ENCODE peak calls at places on chromosomes 1 and 21, in four cellular contexts. One of them, this sample, is unnamed.

GRCh38 chr1:71521655-71522264 is 440.9 kb upstream of the ZRANB2 start:
- DNase-seq in CD4-positive, CD25-positive, alpha-beta regulatory T cell: no peak
- DNase-seq in lower leg skin: no peak
- DNase-seq in ascending aorta: no peak
- DNase-seq in this sample: no peak

GRCh38 chr1:66281808-66282207 is 252.1 kb upstream of the SGIP1 start:
- DNase-seq in CD4-positive, CD25-positive, alpha-beta regulatory T cell: no peak
- DNase-seq in lower leg skin: no peak
- DNase-seq in ascending aorta: no peak
- DNase-seq in this sample: no peak

GRCh38 chr1:178632619-178633018 is 92.4 kb upstream of the RALGPS2 start:
- DNase-seq in CD4-positive, CD25-positive, alpha-beta regulatory T cell: no peak
- DNase-seq in lower leg skin: no peak
- DNase-seq in ascending aorta: no peak
- DNase-seq in this sample: no peak

GRCh38 chr21:41482321-41482720 is 25.6 kb downstream of the TMPRSS2 start:
- DNase-seq in CD4-positive, CD25-positive, alpha-beta regulatory T cell: no peak
- DNase-seq in lower leg skin: no peak
- DNase-seq in ascending aorta: no peak
- DNase-seq in this sample: no peak

GRCh38 chr21:33299181-33299752 is 25.5 kb upstream of the IFNAR1 start:
- DNase-seq in CD4-positive, CD25-positive, alpha-beta regulatory T cell: peak; percentile 36
- DNase-seq in lower leg skin: no peak
- DNase-seq in ascending aorta: no peak
- DNase-seq in this sample: no peak

GRCh38 chr1:206111528-206111927 is 5.7 kb downstream of the AVPR1B start:
- DNase-seq in CD4-positive, CD25-positive, alpha-beta regulatory T cell: no peak
- DNase-seq in lower leg skin: no peak
- DNase-seq in ascending aorta: no peak
- DNase-seq in this sample: no peak

GRCh38 chr1:97826820-97827219 is 94.0 kb downstream of the DPYD start:
- DNase-seq in CD4-positive, CD25-positive, alpha-beta regulatory T cell: no peak
- DNase-seq in lower leg skin: no peak
- DNase-seq in ascending aorta: no peak
- DNase-seq in this sample: no peak

GRCh38 chr1:74946389-74946788 is 187.8 kb upstream of the LHX8 start:
- DNase-seq in CD4-positive, CD25-positive, alpha-beta regulatory T cell: no peak
- DNase-seq in lower leg skin: no peak
- DNase-seq in ascending aorta: no peak
- DNase-seq in this sample: no peak

GRCh38 chr1:99672500-99673213 is 26.7 kb downstream of the PALMD start:
- DNase-seq in CD4-positive, CD25-positive, alpha-beta regulatory T cell: no peak
- DNase-seq in lower leg skin: no peak
- DNase-seq in ascending aorta: no peak
- DNase-seq in this sample: no peak

GRCh38 chr1:213127074-213127473 is 76.0 kb downstream of the RPS6KC1 start:
- DNase-seq in CD4-positive, CD25-positive, alpha-beta regulatory T cell: no peak
- DNase-seq in lower leg skin: no peak
- DNase-seq in ascending aorta: no peak
- DNase-seq in this sample: no peak

GRCh38 chr1:201544710-201545109 is 5.8 kb downstream of the NAV1 start:
- DNase-seq in CD4-positive, CD25-positive, alpha-beta regulatory T cell: no peak
- DNase-seq in lower leg skin: no peak
- DNase-seq in ascending aorta: no peak
- DNase-seq in this sample: no peak

GRCh38 chr21:15333943-15334342 is 269.1 kb upstream of the NRIP1 start:
- DNase-seq in CD4-positive, CD25-positive, alpha-beta regulatory T cell: no peak
- DNase-seq in lower leg skin: no peak
- DNase-seq in ascending aorta: no peak
- DNase-seq in this sample: no peak

GRCh38 chr1:97668945-97669344 is 251.9 kb downstream of the DPYD start:
- DNase-seq in CD4-positive, CD25-positive, alpha-beta regulatory T cell: no peak
- DNase-seq in lower leg skin: no peak
- DNase-seq in ascending aorta: no peak
- DNase-seq in this sample: no peak

GRCh38 chr1:221669441-221669840 is 72.4 kb downstream of the DUSP10 start:
- DNase-seq in CD4-positive, CD25-positive, alpha-beta regulatory T cell: no peak
- DNase-seq in lower leg skin: no peak
- DNase-seq in ascending aorta: no peak
- DNase-seq in this sample: no peak

GRCh38 chr21:35617491-35617890 is 442.8 kb downstream of the SETD4 start:
- DNase-seq in CD4-positive, CD25-positive, alpha-beta regulatory T cell: no peak
- DNase-seq in lower leg skin: no peak
- DNase-seq in ascending aorta: no peak
- DNase-seq in this sample: no peak

GRCh38 chr1:217026506-217026905 is 303.3 kb upstream of the ESRRG start:
- DNase-seq in CD4-positive, CD25-positive, alpha-beta regulatory T cell: no peak
- DNase-seq in lower leg skin: no peak
- DNase-seq in ascending aorta: no peak
- DNase-seq in this sample: no peak

GRCh38 chr1:53580739-53581475 is 121.7 kb downstream of the DMRTB1 start:
- DNase-seq in CD4-positive, CD25-positive, alpha-beta regulatory T cell: no peak
- DNase-seq in lower leg skin: peak; percentile 61
- DNase-seq in ascending aorta: no peak
- DNase-seq in this sample: no peak

GRCh38 chr21:46001821-46002681 is 20.5 kb downstream of the COL6A1 start:
- DNase-seq in CD4-positive, CD25-positive, alpha-beta regulatory T cell: no peak
- DNase-seq in lower leg skin: peak; percentile 85
- DNase-seq in ascending aorta: no peak
- DNase-seq in this sample: peak; percentile 14

GRCh38 chr1:31788825-31789256 is 24.7 kb upstream of the ADGRB2 start:
- DNase-seq in CD4-positive, CD25-positive, alpha-beta regulatory T cell: no peak
- DNase-seq in lower leg skin: no peak
- DNase-seq in ascending aorta: no peak
- DNase-seq in this sample: no peak

GRCh38 chr1:48061162-48062136 is 64.3 kb upstream of the TRABD2B start:
- DNase-seq in CD4-positive, CD25-positive, alpha-beta regulatory T cell: no peak
- DNase-seq in lower leg skin: no peak
- DNase-seq in ascending aorta: no peak
- DNase-seq in this sample: peak; percentile 36

GRCh38 chr1:225871374-225872074 is 10.7 kb downstream of the TMEM63A start:
- DNase-seq in CD4-positive, CD25-positive, alpha-beta regulatory T cell: no peak
- DNase-seq in lower leg skin: no peak
- DNase-seq in ascending aorta: no peak
- DNase-seq in this sample: no peak

GRCh38 chr1:61269648-61270047 is 187.3 kb downstream of the NFIA start:
- DNase-seq in CD4-positive, CD25-positive, alpha-beta regulatory T cell: no peak
- DNase-seq in lower leg skin: no peak
- DNase-seq in ascending aorta: no peak
- DNase-seq in this sample: no peak

GRCh38 chr1:47558601-47559593 is 121.1 kb downstream of the FOXD2 start:
- DNase-seq in CD4-positive, CD25-positive, alpha-beta regulatory T cell: no peak
- DNase-seq in lower leg skin: no peak
- DNase-seq in ascending aorta: no peak
- DNase-seq in this sample: no peak

GRCh38 chr21:35046880-35047229 is 2.2 kb downstream of the RUNX1 start:
- DNase-seq in CD4-positive, CD25-positive, alpha-beta regulatory T cell: no peak
- DNase-seq in lower leg skin: peak; percentile 85
- DNase-seq in ascending aorta: no peak
- DNase-seq in this sample: no peak

GRCh38 chr21:27646691-27647090 is 679.8 kb upstream of the ADAMTS5 start:
- DNase-seq in CD4-positive, CD25-positive, alpha-beta regulatory T cell: no peak
- DNase-seq in lower leg skin: no peak
- DNase-seq in ascending aorta: no peak
- DNase-seq in this sample: no peak

GRCh38 chr1:175679931-175680652 is 63.3 kb downstream of the TNR start:
- DNase-seq in CD4-positive, CD25-positive, alpha-beta regulatory T cell: no peak
- DNase-seq in lower leg skin: peak; percentile 50
- DNase-seq in ascending aorta: no peak
- DNase-seq in this sample: no peak

GRCh38 chr1:98702976-98703375 is 41.5 kb downstream of the SNX7 start:
- DNase-seq in CD4-positive, CD25-positive, alpha-beta regulatory T cell: no peak
- DNase-seq in lower leg skin: no peak
- DNase-seq in ascending aorta: no peak
- DNase-seq in this sample: no peak

GRCh38 chr1:222754386-222755139 is 17.6 kb downstream of the FAM177B start:
- DNase-seq in CD4-positive, CD25-positive, alpha-beta regulatory T cell: no peak
- DNase-seq in lower leg skin: peak; percentile 94
- DNase-seq in ascending aorta: peak; percentile 53
- DNase-seq in this sample: peak; percentile 42

GRCh38 chr1:168488153-168488552 is 55.6 kb downstream of the XCL2 start:
- DNase-seq in CD4-positive, CD25-positive, alpha-beta regulatory T cell: no peak
- DNase-seq in lower leg skin: no peak
- DNase-seq in ascending aorta: no peak
- DNase-seq in this sample: peak; percentile 38

GRCh38 chr1:119674110-119674509 is 26.0 kb upstream of the ZNF697 start:
- DNase-seq in CD4-positive, CD25-positive, alpha-beta regulatory T cell: no peak
- DNase-seq in lower leg skin: no peak
- DNase-seq in ascending aorta: no peak
- DNase-seq in this sample: no peak

GRCh38 chr1:116673935-116674630 is 6.5 kb upstream of the IGSF3 start:
- DNase-seq in CD4-positive, CD25-positive, alpha-beta regulatory T cell: no peak
- DNase-seq in lower leg skin: no peak
- DNase-seq in ascending aorta: no peak
- DNase-seq in this sample: no peak

GRCh38 chr21:41483415-41483814 is 24.5 kb downstream of the TMPRSS2 start:
- DNase-seq in CD4-positive, CD25-positive, alpha-beta regulatory T cell: no peak
- DNase-seq in lower leg skin: no peak
- DNase-seq in ascending aorta: no peak
- DNase-seq in this sample: no peak

GRCh38 chr1:1371741-1372711 is 3.0 kb downstream of the AURKAIP1 start:
- DNase-seq in CD4-positive, CD25-positive, alpha-beta regulatory T cell: peak; percentile 74
- DNase-seq in lower leg skin: peak; percentile 95
- DNase-seq in ascending aorta: no peak
- DNase-seq in this sample: peak; percentile 71

GRCh38 chr1:172321429-172321828 is 99.1 kb upstream of the C1orf105 start:
- DNase-seq in CD4-positive, CD25-positive, alpha-beta regulatory T cell: no peak
- DNase-seq in lower leg skin: no peak
- DNase-seq in ascending aorta: no peak
- DNase-seq in this sample: no peak

GRCh38 chr1:217747156-217747769 is 116.1 kb downstream of the SPATA17 start:
- DNase-seq in CD4-positive, CD25-positive, alpha-beta regulatory T cell: no peak
- DNase-seq in lower leg skin: no peak
- DNase-seq in ascending aorta: no peak
- DNase-seq in this sample: no peak

GRCh38 chr21:43343095-43343991 is 83.6 kb downstream of the SIK1 start:
- DNase-seq in CD4-positive, CD25-positive, alpha-beta regulatory T cell: no peak
- DNase-seq in lower leg skin: no peak
- DNase-seq in ascending aorta: no peak
- DNase-seq in this sample: no peak

GRCh38 chr1:24156542-24157260 is 13.8 kb upstream of the IL22RA1 start:
- DNase-seq in CD4-positive, CD25-positive, alpha-beta regulatory T cell: no peak
- DNase-seq in lower leg skin: peak; percentile 76
- DNase-seq in ascending aorta: no peak
- DNase-seq in this sample: no peak

GRCh38 chr21:38910390-38911008 is 104.8 kb downstream of the ETS2 start:
- DNase-seq in CD4-positive, CD25-positive, alpha-beta regulatory T cell: no peak
- DNase-seq in lower leg skin: no peak
- DNase-seq in ascending aorta: no peak
- DNase-seq in this sample: no peak

GRCh38 chr1:145956776-145957442 is 908 bp downstream of the LIX1L start:
- DNase-seq in CD4-positive, CD25-positive, alpha-beta regulatory T cell: peak; percentile 19
- DNase-seq in lower leg skin: peak; percentile 72
- DNase-seq in ascending aorta: no peak
- DNase-seq in this sample: no peak

GRCh38 chr1:93851878-93852277 is 27.1 kb downstream of the DNTTIP2 start:
- DNase-seq in CD4-positive, CD25-positive, alpha-beta regulatory T cell: no peak
- DNase-seq in lower leg skin: no peak
- DNase-seq in ascending aorta: no peak
- DNase-seq in this sample: no peak
- H3K4me3 ChIP-seq in CD4-positive, CD25-positive, alpha-beta regulatory T cell: no peak overlapping the region
- H3K4me3 ChIP-seq in lower leg skin: no peak overlapping the region
- H3K4me3 ChIP-seq in ascending aorta: no peak overlapping the region
- H3K4me3 ChIP-seq in this sample: no peak overlapping the region

GRCh38 chr1:236507022-236507700 is 16.6 kb upstream of the LGALS8 start:
- DNase-seq in CD4-positive, CD25-positive, alpha-beta regulatory T cell: no peak
- DNase-seq in lower leg skin: no peak
- DNase-seq in ascending aorta: no peak
- DNase-seq in this sample: no peak

GRCh38 chr1:236497908-236498307 is 25.9 kb upstream of the LGALS8 start:
- DNase-seq in CD4-positive, CD25-positive, alpha-beta regulatory T cell: no peak
- DNase-seq in lower leg skin: peak; percentile 15
- DNase-seq in ascending aorta: no peak
- DNase-seq in this sample: no peak

GRCh38 chr1:236501093-236501492 is 22.7 kb upstream of the LGALS8 start:
- DNase-seq in CD4-positive, CD25-positive, alpha-beta regulatory T cell: no peak
- DNase-seq in lower leg skin: no peak
- DNase-seq in ascending aorta: no peak
- DNase-seq in this sample: no peak

GRCh38 chr1:236502579-236502971 is 21.2 kb upstream of the LGALS8 start:
- DNase-seq in CD4-positive, CD25-positive, alpha-beta regulatory T cell: no peak
- DNase-seq in lower leg skin: no peak
- DNase-seq in ascending aorta: no peak
- DNase-seq in this sample: no peak

GRCh38 chr1:236502972-236503639 is 20.7 kb upstream of the LGALS8 start:
- DNase-seq in CD4-positive, CD25-positive, alpha-beta regulatory T cell: no peak
- DNase-seq in lower leg skin: no peak
- DNase-seq in ascending aorta: no peak
- DNase-seq in this sample: no peak
- H3K4me3 ChIP-seq in CD4-positive, CD25-positive, alpha-beta regulatory T cell: peak overlapping the region; percentile 13
- H3K4me3 ChIP-seq in lower leg skin: no peak overlapping the region
- H3K4me3 ChIP-seq in ascending aorta: peak overlapping the region; percentile 63
- H3K4me3 ChIP-seq in this sample: peak overlapping the region; percentile 7

DNA sequence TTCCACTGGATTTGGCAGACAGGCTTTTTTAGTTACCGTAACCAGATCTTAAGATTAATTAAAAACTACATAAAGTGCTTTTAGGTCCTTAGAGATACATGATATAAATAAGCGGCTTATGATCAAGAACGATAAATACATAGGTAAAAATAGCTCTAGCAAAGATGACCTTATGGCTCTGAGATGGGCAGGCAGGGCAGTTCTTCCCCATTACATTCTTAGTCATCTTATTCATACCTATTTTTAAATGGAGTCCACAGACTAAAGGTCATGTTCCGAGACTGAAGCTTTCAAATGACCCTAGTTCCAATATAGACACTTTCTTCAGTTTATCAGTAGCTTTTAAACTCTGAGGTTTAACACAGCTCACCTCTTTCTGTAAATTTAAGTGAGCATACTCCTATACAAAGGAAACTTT is 4.3 kb downstream of the MCL1 start:
- DNase-seq in CD4-positive, CD25-positive, alpha-beta regulatory T cell: no peak
- DNase-seq in lower leg skin: no peak
- DNase-seq in ascending aorta: no peak
- DNase-seq in this sample: no peak
- H3K4me3 ChIP-seq in CD4-positive, CD25-positive, alpha-beta regulatory T cell: peak overlapping the region; percentile 99
- H3K4me3 ChIP-seq in lower leg skin: peak overlapping the region; percentile 23
- H3K4me3 ChIP-seq in ascending aorta: peak overlapping the region; percentile 93
- H3K4me3 ChIP-seq in this sample: peak overlapping the region; percentile 90

GRCh38 chr1:8027748-8028631 is 1.9 kb upstream of the ERRFI1 start:
- DNase-seq in CD4-positive, CD25-positive, alpha-beta regulatory T cell: no peak
- DNase-seq in lower leg skin: no peak
- DNase-seq in ascending aorta: no peak
- DNase-seq in this sample: no peak
- H3K4me3 ChIP-seq in CD4-positive, CD25-positive, alpha-beta regulatory T cell: no peak overlapping the region
- H3K4me3 ChIP-seq in lower leg skin: no peak overlapping the region
- H3K4me3 ChIP-seq in ascending aorta: peak overlapping the region; percentile 85
- H3K4me3 ChIP-seq in this sample: no peak overlapping the region

GRCh38 chr1:183024352-183025337 is 1.4 kb downstream of the LAMC1 start:
- DNase-seq in CD4-positive, CD25-positive, alpha-beta regulatory T cell: no peak
- DNase-seq in lower leg skin: no peak
- DNase-seq in ascending aorta: no peak
- DNase-seq in this sample: no peak
- H3K4me3 ChIP-seq in CD4-positive, CD25-positive, alpha-beta regulatory T cell: peak overlapping the region; percentile 16
- H3K4me3 ChIP-seq in lower leg skin: peak overlapping the region; percentile 67
- H3K4me3 ChIP-seq in ascending aorta: peak overlapping the region; percentile 87
- H3K4me3 ChIP-seq in this sample: peak overlapping the region; percentile 81

This sample was measured in tibial nerve.